ENCODE peak calls at places on chromosomes 13 and 19, in four cellular contexts. B, P, S and T are unnamed samples.

GRCh38 chr19:1069009-1069779 is 2.2 kb downstream of the ARHGAP45 start:
- DNase-seq in S (peak), B (peak), P (peak), T (no peak)

GRCh38 chr19:47714339-47714738 is 1.1 kb downstream of the EHD2 start:
- DNase-seq in B (no peak), S (no peak), P (no peak), T (no peak)

GRCh38 chr13:49022472-49023144 is 46.9 kb downstream of the FNDC3A start:
- DNase-seq in S (no peak), P (no peak), B (peak), T (no peak)

GRCh38 chr19:5958074-5958850 is 19.7 kb downstream of the RANBP3 start:
- DNase-seq in P (no peak), B (no peak), S (no peak), T (no peak)

GRCh38 chr13:92767468-92767867 is 459.1 kb upstream of the GPC6 start:
- DNase-seq in S (no peak), B (peak), P (no peak), T (no peak)

GRCh38 chr13:28089065-28089464 is 11.3 kb downstream of the FLT3 start:
- DNase-seq in B (no peak), P (no peak), S (no peak), T (no peak)

GRCh38 chr13:44051923-44052322 is 172.2 kb downstream of the LACC1 start:
- DNase-seq in P (no peak), S (no peak), B (no peak), T (peak)

GRCh38 chr13:113060557-113061270 is 44.9 kb upstream of the F7 start:
- DNase-seq in B (no peak), S (no peak), P (no peak), T (no peak)

GRCh38 chr13:69556540-69557196 is 551.0 kb upstream of the ATXN8OS start:
- DNase-seq in B (no peak), S (no peak), P (no peak), T (no peak)

GRCh38 chr19:55279773-55280643 is at the start of gene HSPBP1:
- DNase-seq in B (peak), S (peak), P (peak), T (peak)